ENCODE peak calls at places on chromosomes 5 and 9, in nine cellular contexts. J, O, K, G, A, N, I, S and C are unnamed samples.

GRCh38 chr9:117073539-117074336 is 341.1 kb downstream of the ASTN2 start:
- DNase-seq in J (no peak), O (peak), K (no peak), G (peak), A (no peak), N (no peak), I (peak), S (no peak), C (no peak)

GRCh38 chr5:53480474-53481353 is at the start of gene FST:
- DNase-seq in J (no peak), O (no peak), K (no peak), G (no peak), A (no peak), N (peak), I (no peak), S (no peak), C (peak)

GRCh38 chr5:79798892-79799590 is 109.4 kb downstream of the CMYA5 start:
- DNase-seq in J (no peak), O (no peak), K (no peak), G (no peak), A (no peak), N (no peak), I (no peak), S (no peak), C (no peak)

GRCh38 chr5:64838376-64838775 is 69.6 kb downstream of the CWC27 start:
- DNase-seq in J (no peak), O (no peak), K (no peak), G (no peak), A (no peak), N (no peak), I (no peak), S (no peak), C (no peak)

GRCh38 chr5:117594165-117594564 is 1019.5 kb upstream of the SEMA6A start:
- DNase-seq in J (no peak), O (peak), K (no peak), G (no peak), A (no peak), N (no peak), I (no peak), S (peak), C (no peak)

GRCh38 chr5:1011226-1011631 is 2.6 kb downstream of the NKD2 start:
- DNase-seq in J (peak), O (no peak), K (no peak), G (peak), A (no peak), N (peak), I (peak), S (no peak), C (peak)

GRCh38 chr9:5582835-5583195 is 46.1 kb upstream of the RIC1 start:
- DNase-seq in J (peak), O (no peak), K (no peak), G (no peak), A (no peak), N (no peak), I (no peak), S (peak), C (no peak)

GRCh38 chr9:133874061-133874638 is 118.0 kb downstream of the VAV2 start:
- DNase-seq in J (no peak), O (no peak), K (no peak), G (no peak), A (no peak), N (no peak), I (no peak), S (peak), C (no peak)

GRCh38 chr5:108193021-108193795 is 188.7 kb downstream of the FBXL17 start:
- DNase-seq in J (no peak), O (no peak), K (no peak), G (no peak), A (no peak), N (no peak), I (no peak), S (peak), C (no peak)

GRCh38 chr5:112669328-112669963 is 68.2 kb upstream of the APC start:
- DNase-seq in J (no peak), O (peak), K (no peak), G (no peak), A (no peak), N (no peak), I (no peak), S (no peak), C (no peak)

GRCh38 chr5:177256296-177256695 is 47.2 kb downstream of the RAB24 start:
- DNase-seq in J (no peak), O (no peak), K (no peak), G (no peak), A (no peak), N (peak), I (no peak), S (no peak), C (peak)

GRCh38 chr9:136196465-136197371 is 8.2 kb downstream of the LHX3 start:
- DNase-seq in J (no peak), O (no peak), K (no peak), G (no peak), A (no peak), N (no peak), I (no peak), S (no peak), C (no peak)

GRCh38 chr9:64773491-64773931 is 511.5 kb downstream of the FOXD4L5 start:
- DNase-seq in J (no peak), O (no peak), K (no peak), G (peak), A (peak), N (peak), I (no peak), S (no peak), C (peak)

GRCh38 chr5:125668904-125669303 is 754.3 kb upstream of the GRAMD2B start:
- DNase-seq in J (no peak), O (no peak), K (no peak), G (no peak), A (no peak), N (no peak), I (peak), S (no peak), C (no peak)

GRCh38 chr9:19967567-19968459 is 179.0 kb upstream of the SLC24A2 start:
- DNase-seq in J (no peak), O (no peak), K (no peak), G (no peak), A (no peak), N (no peak), I (no peak), S (no peak), C (no peak)

GRCh38 chr9:92774274-92774673 is 9.6 kb upstream of the BICD2 start:
- DNase-seq in J (no peak), O (no peak), K (no peak), G (no peak), A (no peak), N (no peak), I (no peak), S (peak), C (no peak)

GRCh38 chr9:20618361-20618799 is 3.9 kb downstream of the MLLT3 start:
- DNase-seq in J (no peak), O (no peak), K (no peak), G (no peak), A (no peak), N (no peak), I (no peak), S (peak), C (no peak)

GRCh38 chr9:35598863-35599590 is 6.0 kb upstream of the TESK1 start:
- DNase-seq in J (no peak), O (no peak), K (no peak), G (no peak), A (no peak), N (no peak), I (no peak), S (no peak), C (peak)

GRCh38 chr5:36611520-36612274 is 5.3 kb downstream of the SLC1A3 start:
- DNase-seq in J (no peak), O (peak), K (no peak), G (no peak), A (no peak), N (no peak), I (no peak), S (no peak), C (no peak)

GRCh38 chr9:35828716-35829083 is at the start of gene FAM221B:
- DNase-seq in J (no peak), O (no peak), K (no peak), G (peak), A (no peak), N (no peak), I (no peak), S (no peak), C (no peak)

GRCh38 chr5:145943674-145944121 is 7.3 kb downstream of the SH3RF2 start:
- DNase-seq in J (no peak), O (no peak), K (no peak), G (no peak), A (no peak), N (no peak), I (no peak), S (no peak), C (no peak)

GRCh38 chr9:90880669-90881068 is 79.0 kb downstream of the SYK start:
- DNase-seq in J (no peak), O (no peak), K (no peak), G (no peak), A (no peak), N (no peak), I (no peak), S (no peak), C (no peak)

GRCh38 chr5:140295414-140295813 is 7.5 kb downstream of the PFDN1 start:
- DNase-seq in J (no peak), O (no peak), K (no peak), G (no peak), A (no peak), N (no peak), I (no peak), S (peak), C (no peak)

GRCh38 chr5:73534001-73534547 is 31.4 kb downstream of the ANKRA2 start:
- DNase-seq in J (no peak), O (no peak), K (no peak), G (no peak), A (no peak), N (no peak), I (no peak), S (peak), C (no peak)

GRCh38 chr9:131053896-131054295 is 42.4 kb upstream of the AIF1L start:
- DNase-seq in J (no peak), O (peak), K (no peak), G (no peak), A (no peak), N (no peak), I (no peak), S (no peak), C (no peak)

GRCh38 chr5:134527961-134528424 is 2.5 kb downstream of the JADE2 start:
- DNase-seq in J (no peak), O (peak), K (no peak), G (no peak), A (no peak), N (no peak), I (no peak), S (no peak), C (no peak)

GRCh38 chr9:126864771-126865170 is 4.3 kb downstream of the ZBTB34 start:
- DNase-seq in J (no peak), O (no peak), K (no peak), G (no peak), A (no peak), N (no peak), I (no peak), S (no peak), C (no peak)

GRCh38 chr5:37717613-37718431 is 122.0 kb downstream of the GDNF start:
- DNase-seq in J (no peak), O (no peak), K (no peak), G (peak), A (no peak), N (peak), I (peak), S (peak), C (no peak)

GRCh38 chr9:4020038-4020746 is 279.7 kb downstream of the GLIS3 start:
- DNase-seq in J (no peak), O (no peak), K (no peak), G (no peak), A (no peak), N (no peak), I (no peak), S (peak), C (no peak)

GRCh38 chr9:76898786-76899185 is 7.1 kb downstream of the PRUNE2 start:
- DNase-seq in J (no peak), O (no peak), K (no peak), G (no peak), A (no peak), N (no peak), I (no peak), S (no peak), C (no peak)

GRCh38 chr9:37029776-37030590 is 4.1 kb downstream of the PAX5 start:
- DNase-seq in J (no peak), O (no peak), K (no peak), G (no peak), A (no peak), N (no peak), I (no peak), S (no peak), C (no peak)

GRCh38 chr9:133375116-133375723 is 640 bp downstream of the SURF4 start:
- DNase-seq in J (peak), O (no peak), K (no peak), G (peak), A (no peak), N (no peak), I (peak), S (no peak), C (peak)

GRCh38 chr5:109630109-109630508 is 59.6 kb upstream of the MAN2A1 start:
- DNase-seq in J (no peak), O (no peak), K (no peak), G (no peak), A (no peak), N (no peak), I (no peak), S (no peak), C (no peak)

GRCh38 chr5:142902188-142902965 is 132.2 kb downstream of the ARHGAP26 start:
- DNase-seq in J (no peak), O (no peak), K (no peak), G (no peak), A (no peak), N (no peak), I (no peak), S (no peak), C (no peak)

GRCh38 chr9:128683340-128684064 is 5.5 kb upstream of the SET start:
- DNase-seq in J (peak), O (no peak), K (no peak), G (peak), A (peak), N (peak), I (no peak), S (no peak), C (no peak)

GRCh38 chr9:121878208-121878835 is 214.8 kb downstream of the TTLL11 start:
- DNase-seq in J (no peak), O (no peak), K (no peak), G (no peak), A (no peak), N (no peak), I (no peak), S (no peak), C (no peak)

GRCh38 chr5:121273818-121274433 is 577.8 kb upstream of the FTMT start:
- DNase-seq in J (no peak), O (no peak), K (no peak), G (no peak), A (no peak), N (no peak), I (peak), S (peak), C (no peak)

GRCh38 chr9:25913806-25914205 is 235.6 kb upstream of the TUSC1 start:
- DNase-seq in J (no peak), O (no peak), K (no peak), G (no peak), A (no peak), N (no peak), I (no peak), S (no peak), C (no peak)